ENCODE peak calls at places on chromosomes 11 and 22, in six cellular contexts. One of them, this sample, is unnamed. For H3K4me1 and H3K27me3, the result is how much of the 10 kb centered on the place peaks cover.

GRCh38 chr11:18229501-18229900 is 7.1 kb downstream of the SAA4 start:
- DNase-seq in stomach: no peak
- DNase-seq in adrenal gland: no peak
- DNase-seq in IMR-90: no peak
- DNase-seq in small intestine: no peak
- DNase-seq in CD4-positive, alpha-beta memory T cell: no peak
- DNase-seq in this sample: no peak

GRCh38 chr11:116541460-116541859 is 231.3 kb downstream of the BUD13 start:
- DNase-seq in stomach: no peak
- DNase-seq in adrenal gland: no peak
- DNase-seq in IMR-90: no peak
- DNase-seq in small intestine: no peak
- DNase-seq in CD4-positive, alpha-beta memory T cell: no peak
- DNase-seq in this sample: no peak

GRCh38 chr11:6353367-6353987 is 33.2 kb upstream of the CAVIN3 start:
- DNase-seq in stomach: peak
- DNase-seq in adrenal gland: peak
- DNase-seq in IMR-90: peak
- DNase-seq in small intestine: peak
- DNase-seq in CD4-positive, alpha-beta memory T cell: peak
- DNase-seq in this sample: peak

GRCh38 chr22:50481440-50482106 is at the start of gene ADM2:
- DNase-seq in stomach: peak
- DNase-seq in adrenal gland: peak
- DNase-seq in IMR-90: no peak
- DNase-seq in small intestine: peak
- DNase-seq in CD4-positive, alpha-beta memory T cell: peak
- DNase-seq in this sample: no peak

GRCh38 chr11:47924184-47924671 is 56.1 kb upstream of the PTPRJ start:
- DNase-seq in stomach: peak
- DNase-seq in adrenal gland: peak
- DNase-seq in IMR-90: peak
- DNase-seq in small intestine: no peak
- DNase-seq in CD4-positive, alpha-beta memory T cell: no peak
- DNase-seq in this sample: no peak

GRCh38 chr11:116895053-116895757 is 57.8 kb upstream of the APOA1 start:
- DNase-seq in stomach: no peak
- DNase-seq in adrenal gland: no peak
- DNase-seq in IMR-90: no peak
- DNase-seq in small intestine: no peak
- DNase-seq in CD4-positive, alpha-beta memory T cell: no peak
- DNase-seq in this sample: no peak

GRCh38 chr11:124394408-124394807 is 4.4 kb downstream of the OR8B3 start:
- DNase-seq in stomach: no peak
- DNase-seq in adrenal gland: no peak
- DNase-seq in IMR-90: peak
- DNase-seq in small intestine: no peak
- DNase-seq in CD4-positive, alpha-beta memory T cell: no peak
- DNase-seq in this sample: no peak

GRCh38 chr11:6864436-6864835 is 1.6 kb downstream of the OR10A2 start:
- DNase-seq in stomach: no peak
- DNase-seq in adrenal gland: no peak
- DNase-seq in IMR-90: peak
- DNase-seq in small intestine: no peak
- DNase-seq in CD4-positive, alpha-beta memory T cell: no peak
- DNase-seq in this sample: no peak

DNA sequence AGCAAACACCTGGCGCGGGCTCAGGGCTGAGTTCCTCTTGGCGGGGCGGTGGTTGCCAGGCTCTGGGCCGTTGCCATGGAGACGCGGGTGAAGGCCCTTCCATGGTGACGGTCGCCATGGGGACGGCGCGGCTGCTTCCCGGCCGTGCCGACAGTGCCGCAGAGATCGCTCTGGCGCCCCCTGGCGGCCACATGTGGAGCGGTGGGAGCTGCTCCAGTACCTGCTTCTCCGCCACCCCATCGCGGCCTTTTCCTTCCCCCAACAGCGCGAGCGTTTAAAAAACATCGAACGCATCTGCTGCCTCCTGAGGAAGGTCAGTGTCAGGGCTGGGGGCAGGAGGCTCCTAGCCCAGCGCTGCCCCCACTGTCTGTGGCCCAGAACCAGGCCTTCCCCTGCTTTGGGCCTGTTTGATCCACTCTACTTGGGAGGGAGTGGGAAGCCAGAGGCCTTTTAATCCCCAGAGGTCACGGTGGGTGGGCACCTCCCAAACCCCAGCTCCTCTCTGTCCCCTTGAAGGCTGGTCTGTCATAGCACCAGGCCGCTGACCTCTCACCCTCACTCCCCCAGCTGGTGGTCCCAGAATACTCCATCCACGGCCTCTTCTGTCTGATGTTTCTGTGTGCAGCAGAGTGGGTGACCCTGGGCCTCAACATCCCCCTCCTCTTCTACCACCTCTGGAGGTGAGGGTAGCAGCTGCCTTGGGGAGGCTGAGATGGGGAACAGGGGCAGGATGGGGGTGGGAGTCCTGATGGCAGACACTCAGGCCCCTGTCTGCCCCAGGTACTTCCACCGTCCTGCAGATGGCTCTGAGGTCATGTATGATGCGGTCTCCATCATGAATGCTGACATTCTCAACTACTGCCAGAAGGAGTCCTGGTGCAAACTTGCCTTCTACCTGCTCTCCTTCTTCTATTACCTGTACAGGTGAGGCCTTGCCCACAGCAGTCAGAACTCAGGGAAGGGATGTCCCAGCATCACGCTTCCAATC is 4.8 kb downstream of the CNIH2 start:
- DNase-seq in stomach: peak
- DNase-seq in adrenal gland: peak
- DNase-seq in IMR-90: peak
- DNase-seq in small intestine: peak
- DNase-seq in CD4-positive, alpha-beta memory T cell: peak
- DNase-seq in this sample: peak
- H3K4me1 ChIP-seq in stomach: under half
- H3K4me1 ChIP-seq in adrenal gland: under half
- H3K4me1 ChIP-seq in IMR-90: under half
- H3K4me1 ChIP-seq in small intestine: under half
- H3K4me1 ChIP-seq in CD4-positive, alpha-beta memory T cell: under half
- H3K4me1 ChIP-seq in this sample: under half

GRCh38 chr11:9704620-9705019 is 40.7 kb downstream of the SWAP70 start:
- DNase-seq in stomach: no peak
- DNase-seq in adrenal gland: no peak
- DNase-seq in IMR-90: no peak
- DNase-seq in small intestine: no peak
- DNase-seq in CD4-positive, alpha-beta memory T cell: no peak
- DNase-seq in this sample: no peak

GRCh38 chr11:9703280-9703679 is 39.4 kb downstream of the SWAP70 start:
- DNase-seq in stomach: no peak
- DNase-seq in adrenal gland: no peak
- DNase-seq in IMR-90: no peak
- DNase-seq in small intestine: no peak
- DNase-seq in CD4-positive, alpha-beta memory T cell: no peak
- DNase-seq in this sample: no peak

GRCh38 chr11:9700105-9700801 is 36.4 kb downstream of the SWAP70 start:
- DNase-seq in stomach: no peak
- DNase-seq in adrenal gland: no peak
- DNase-seq in IMR-90: no peak
- DNase-seq in small intestine: no peak
- DNase-seq in CD4-positive, alpha-beta memory T cell: no peak
- DNase-seq in this sample: no peak

GRCh38 chr11:9701799-9702198 is 37.9 kb downstream of the SWAP70 start:
- DNase-seq in stomach: no peak
- DNase-seq in adrenal gland: no peak
- DNase-seq in IMR-90: no peak
- DNase-seq in small intestine: no peak
- DNase-seq in CD4-positive, alpha-beta memory T cell: no peak
- DNase-seq in this sample: no peak

DNA sequence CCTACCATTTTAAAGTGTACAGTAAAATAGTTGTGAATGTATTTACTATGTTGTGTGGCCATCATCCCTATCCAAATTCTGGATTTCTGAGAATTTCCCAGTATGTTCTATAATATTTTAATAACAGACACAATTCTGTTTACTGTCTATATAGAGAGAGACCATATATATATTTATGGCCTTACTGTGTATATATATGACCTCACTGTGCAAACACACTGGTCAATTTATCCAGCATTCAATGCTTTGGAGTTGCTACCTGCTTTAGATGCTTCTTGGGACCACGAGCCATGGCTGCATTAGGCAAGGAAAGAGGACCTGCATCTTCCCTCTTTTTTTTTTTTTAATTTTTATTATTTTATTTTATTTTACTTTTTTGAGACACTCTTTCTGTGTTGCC is 40.2 kb downstream of the SWAP70 start:
- DNase-seq in stomach: no peak
- DNase-seq in adrenal gland: no peak
- DNase-seq in IMR-90: no peak
- DNase-seq in small intestine: no peak
- DNase-seq in CD4-positive, alpha-beta memory T cell: no peak
- DNase-seq in this sample: no peak
- H3K27ac ChIP-seq in stomach: no peak
- H3K27ac ChIP-seq in adrenal gland: no peak
- H3K27ac ChIP-seq in IMR-90: no peak
- H3K27ac ChIP-seq in small intestine: no peak
- H3K27ac ChIP-seq in CD4-positive, alpha-beta memory T cell: no peak
- H3K27ac ChIP-seq in this sample: no peak

DNA sequence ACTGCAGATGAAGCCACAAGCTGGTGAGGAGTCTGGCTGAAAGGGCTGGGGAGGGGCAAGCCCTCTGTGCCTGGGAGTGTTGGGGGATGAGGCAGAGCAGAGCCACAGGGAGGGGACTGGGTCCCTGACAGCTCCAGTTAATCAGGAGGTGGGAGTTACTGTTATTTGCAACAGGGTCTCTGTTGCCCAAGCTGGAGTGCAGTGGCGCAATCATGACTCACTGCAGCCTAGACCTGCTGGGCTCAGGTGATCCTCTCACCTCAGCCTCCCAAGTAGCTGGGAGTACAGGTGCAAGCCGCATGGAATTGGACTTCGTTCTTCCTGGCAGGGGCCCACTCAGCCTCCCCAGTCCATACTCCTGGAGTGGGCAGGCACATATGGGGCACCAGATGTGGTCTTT is 7.7 kb downstream of the SCN2B start:
- DNase-seq in stomach: no peak
- DNase-seq in adrenal gland: no peak
- DNase-seq in IMR-90: no peak
- DNase-seq in small intestine: no peak
- DNase-seq in CD4-positive, alpha-beta memory T cell: no peak
- DNase-seq in this sample: no peak
- H3K27me3 ChIP-seq in stomach: under half
- H3K27me3 ChIP-seq in adrenal gland: under half
- H3K27me3 ChIP-seq in IMR-90: under half
- H3K27me3 ChIP-seq in small intestine: under half
- H3K27me3 ChIP-seq in CD4-positive, alpha-beta memory T cell: under half
- H3K27me3 ChIP-seq in this sample: under half

GRCh38 chr11:61077936-61078335 is 24.4 kb upstream of the CD5 start:
- DNase-seq in stomach: no peak
- DNase-seq in adrenal gland: no peak
- DNase-seq in IMR-90: no peak
- DNase-seq in small intestine: peak
- DNase-seq in CD4-positive, alpha-beta memory T cell: no peak
- DNase-seq in this sample: no peak
- H3K4me1 ChIP-seq in stomach: under half
- H3K4me1 ChIP-seq in adrenal gland: under half
- H3K4me1 ChIP-seq in IMR-90: under half
- H3K4me1 ChIP-seq in small intestine: under half
- H3K4me1 ChIP-seq in CD4-positive, alpha-beta memory T cell: half or more
- H3K4me1 ChIP-seq in this sample: under half

DNA sequence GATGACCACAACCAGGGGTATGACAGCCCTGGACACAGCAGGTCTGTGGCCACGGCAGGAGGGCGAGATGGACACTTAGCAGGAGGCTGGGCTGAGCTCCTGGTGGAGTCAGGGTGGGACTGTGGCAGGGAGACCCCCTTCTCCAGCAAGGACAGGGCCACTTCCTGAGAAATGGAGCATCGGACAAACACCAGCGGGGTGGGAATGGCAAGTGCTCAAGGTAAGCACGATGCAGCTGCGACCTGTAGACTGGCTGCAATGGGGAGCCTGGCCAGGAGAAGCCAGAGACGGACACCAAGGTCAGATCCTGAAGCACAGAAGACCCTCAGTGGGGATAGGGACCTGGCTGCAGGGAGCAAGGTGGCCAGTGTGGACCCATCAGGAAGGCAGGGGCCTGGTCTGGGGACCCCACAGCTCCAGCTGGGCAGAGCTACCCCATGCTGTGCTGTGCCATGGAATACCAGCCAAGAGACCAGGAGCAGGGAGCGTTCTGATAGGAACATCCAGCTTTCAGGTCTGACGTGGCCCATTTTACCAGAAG is 29.2 kb downstream of the RSPH14 start:
- DNase-seq in stomach: no peak
- DNase-seq in adrenal gland: no peak
- DNase-seq in IMR-90: no peak
- DNase-seq in small intestine: no peak
- DNase-seq in CD4-positive, alpha-beta memory T cell: no peak
- DNase-seq in this sample: no peak
- H3K27ac ChIP-seq in stomach: peak
- H3K27ac ChIP-seq in adrenal gland: peak
- H3K27ac ChIP-seq in IMR-90: no peak
- H3K27ac ChIP-seq in small intestine: no peak
- H3K27ac ChIP-seq in CD4-positive, alpha-beta memory T cell: no peak
- H3K27ac ChIP-seq in this sample: no peak

DNA sequence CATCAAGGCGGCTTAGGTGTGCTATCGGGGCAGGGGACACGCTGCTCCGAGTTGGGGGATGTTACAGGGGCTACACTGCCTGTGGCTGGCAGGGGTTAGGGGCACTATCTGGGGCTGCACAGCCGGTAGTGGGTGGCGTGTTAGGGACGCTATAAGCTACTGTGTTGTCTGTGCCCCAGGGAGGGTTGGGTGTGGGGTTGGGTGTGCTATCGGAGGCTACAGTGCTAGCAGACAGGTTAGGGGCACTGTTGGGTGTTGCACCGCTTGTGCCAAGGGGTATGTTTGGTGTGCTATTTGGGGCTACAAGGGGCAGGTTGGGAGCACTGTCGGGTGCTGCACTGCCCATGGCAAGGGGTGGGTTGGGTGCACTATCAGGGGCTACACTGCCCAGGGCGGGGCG is 120.2 kb upstream of the VPREB1 start:
- DNase-seq in stomach: no peak
- DNase-seq in adrenal gland: no peak
- DNase-seq in IMR-90: no peak
- DNase-seq in small intestine: no peak
- DNase-seq in CD4-positive, alpha-beta memory T cell: no peak
- DNase-seq in this sample: no peak
- H3K27me3 ChIP-seq in stomach: under half
- H3K27me3 ChIP-seq in adrenal gland: under half
- H3K27me3 ChIP-seq in IMR-90: under half
- H3K27me3 ChIP-seq in small intestine: under half
- H3K27me3 ChIP-seq in CD4-positive, alpha-beta memory T cell: under half
- H3K27me3 ChIP-seq in this sample: under half

GRCh38 chr11:10655931-10656576 is 37.5 kb downstream of the IRAG1 start:
- DNase-seq in stomach: no peak
- DNase-seq in adrenal gland: no peak
- DNase-seq in IMR-90: no peak
- DNase-seq in small intestine: no peak
- DNase-seq in CD4-positive, alpha-beta memory T cell: no peak
- DNase-seq in this sample: no peak
- H3K4me1 ChIP-seq in stomach: half or more
- H3K4me1 ChIP-seq in adrenal gland: half or more
- H3K4me1 ChIP-seq in IMR-90: half or more
- H3K4me1 ChIP-seq in small intestine: under half
- H3K4me1 ChIP-seq in CD4-positive, alpha-beta memory T cell: under half
- H3K4me1 ChIP-seq in this sample: under half

GRCh38 chr11:129374993-129375721 is 491 bp upstream of the BARX2 start:
- DNase-seq in stomach: peak
- DNase-seq in adrenal gland: no peak
- DNase-seq in IMR-90: no peak
- DNase-seq in small intestine: peak
- DNase-seq in CD4-positive, alpha-beta memory T cell: no peak
- DNase-seq in this sample: no peak
- H3K27ac ChIP-seq in stomach: peak
- H3K27ac ChIP-seq in adrenal gland: no peak
- H3K27ac ChIP-seq in IMR-90: no peak
- H3K27ac ChIP-seq in small intestine: peak
- H3K27ac ChIP-seq in CD4-positive, alpha-beta memory T cell: no peak
- H3K27ac ChIP-seq in this sample: no peak

This sample was measured in iPS DF 6.9.